ENCODE peak calls at places on chromosomes 11 and 22, in six cellular contexts. One of them, this sample, is unnamed. For H3K27me3, the result is how much of the 10 kb centered on the place peaks cover.

GRCh38 chr22:36417281-36417686 is 29.5 kb upstream of the MYH9 start:
- DNase-seq in psoas muscle: no peak
- DNase-seq in H1: no peak
- DNase-seq in spleen: no peak
- DNase-seq in heart left ventricle: no peak
- DNase-seq in pancreas: peak
- DNase-seq in this sample: peak

GRCh38 chr11:88402192-88402715 is 64.7 kb upstream of the CTSC start:
- DNase-seq in H1: no peak
- DNase-seq in pancreas: no peak
- DNase-seq in heart left ventricle: no peak
- DNase-seq in psoas muscle: no peak
- DNase-seq in spleen: no peak
- DNase-seq in this sample: no peak

GRCh38 chr22:50319503-50319951 is 7.3 kb downstream of the DENND6B start:
- DNase-seq in spleen: peak
- DNase-seq in heart left ventricle: no peak
- DNase-seq in pancreas: no peak
- DNase-seq in H1: no peak
- DNase-seq in psoas muscle: no peak
- DNase-seq in this sample: no peak

GRCh38 chr22:20080776-20081654 is 974 bp downstream of the DGCR8 start:
- DNase-seq in heart left ventricle: peak
- DNase-seq in pancreas: peak
- DNase-seq in spleen: peak
- DNase-seq in psoas muscle: no peak
- DNase-seq in H1: no peak
- DNase-seq in this sample: peak

GRCh38 chr11:77208535-77208934 is 80.5 kb downstream of the MYO7A start:
- DNase-seq in heart left ventricle: no peak
- DNase-seq in H1: no peak
- DNase-seq in psoas muscle: no peak
- DNase-seq in spleen: peak
- DNase-seq in pancreas: peak
- DNase-seq in this sample: peak

GRCh38 chr11:61834278-61835004 is 6.3 kb downstream of the FADS2 start:
- DNase-seq in spleen: peak
- DNase-seq in H1: peak
- DNase-seq in heart left ventricle: peak
- DNase-seq in pancreas: no peak
- DNase-seq in psoas muscle: peak
- DNase-seq in this sample: peak

GRCh38 chr11:2672553-2673249 is 27.1 kb downstream of the KCNQ1OT1 start:
- DNase-seq in spleen: peak
- DNase-seq in pancreas: no peak
- DNase-seq in heart left ventricle: no peak
- DNase-seq in psoas muscle: no peak
- DNase-seq in H1: peak
- DNase-seq in this sample: peak

GRCh38 chr11:17972987-17973386 is 39.9 kb downstream of the SERGEF start:
- DNase-seq in heart left ventricle: peak
- DNase-seq in H1: peak
- DNase-seq in psoas muscle: peak
- DNase-seq in pancreas: no peak
- DNase-seq in spleen: no peak
- DNase-seq in this sample: peak

GRCh38 chr11:14029971-14030531 is 67.5 kb downstream of the SPON1 start:
- DNase-seq in pancreas: no peak
- DNase-seq in H1: no peak
- DNase-seq in heart left ventricle: peak
- DNase-seq in psoas muscle: peak
- DNase-seq in spleen: no peak
- DNase-seq in this sample: peak

GRCh38 chr11:112225753-112226061 is 521 bp upstream of the PTS start:
- DNase-seq in pancreas: no peak
- DNase-seq in heart left ventricle: no peak
- DNase-seq in psoas muscle: peak
- DNase-seq in spleen: no peak
- DNase-seq in H1: no peak
- DNase-seq in this sample: peak

GRCh38 chr11:96260067-96260511 is 82.9 kb downstream of the MAML2 start:
- DNase-seq in psoas muscle: no peak
- DNase-seq in pancreas: no peak
- DNase-seq in heart left ventricle: no peak
- DNase-seq in spleen: no peak
- DNase-seq in H1: no peak
- DNase-seq in this sample: no peak

GRCh38 chr22:46433318-46433717 is 97.8 kb downstream of the TRMU start:
- DNase-seq in heart left ventricle: no peak
- DNase-seq in pancreas: no peak
- DNase-seq in H1: no peak
- DNase-seq in psoas muscle: no peak
- DNase-seq in spleen: peak
- DNase-seq in this sample: no peak

GRCh38 chr11:67285541-67286498 is 3.3 kb upstream of the ANKRD13D start:
- DNase-seq in H1: no peak
- DNase-seq in heart left ventricle: peak
- DNase-seq in spleen: peak
- DNase-seq in pancreas: peak
- DNase-seq in psoas muscle: peak
- DNase-seq in this sample: no peak

GRCh38 chr11:28581286-28582242 is 473.4 kb downstream of the METTL15 start:
- DNase-seq in spleen: no peak
- DNase-seq in heart left ventricle: no peak
- DNase-seq in pancreas: no peak
- DNase-seq in psoas muscle: no peak
- DNase-seq in H1: no peak
- DNase-seq in this sample: no peak

GRCh38 chr11:121365304-121365703 is 72.7 kb downstream of the SC5D start:
- DNase-seq in heart left ventricle: no peak
- DNase-seq in H1: no peak
- DNase-seq in spleen: no peak
- DNase-seq in pancreas: no peak
- DNase-seq in psoas muscle: no peak
- DNase-seq in this sample: no peak

GRCh38 chr11:118277312-118277711 is 13.2 kb upstream of the MPZL2 start:
- DNase-seq in spleen: no peak
- DNase-seq in heart left ventricle: no peak
- DNase-seq in psoas muscle: no peak
- DNase-seq in pancreas: no peak
- DNase-seq in H1: no peak
- DNase-seq in this sample: no peak

GRCh38 chr11:17633279-17633986 is 85.9 kb upstream of the MYOD1 start:
- DNase-seq in pancreas: no peak
- DNase-seq in H1: no peak
- DNase-seq in heart left ventricle: no peak
- DNase-seq in psoas muscle: no peak
- DNase-seq in spleen: no peak
- DNase-seq in this sample: no peak

GRCh38 chr11:76768091-76769047 is 14.8 kb upstream of the TSKU start:
- DNase-seq in spleen: peak
- DNase-seq in psoas muscle: peak
- DNase-seq in heart left ventricle: peak
- DNase-seq in pancreas: no peak
- DNase-seq in H1: no peak
- DNase-seq in this sample: no peak

GRCh38 chr11:45997599-45997998 is 75.1 kb downstream of the LARGE2 start:
- DNase-seq in pancreas: no peak
- DNase-seq in psoas muscle: no peak
- DNase-seq in H1: no peak
- DNase-seq in spleen: no peak
- DNase-seq in heart left ventricle: no peak
- DNase-seq in this sample: no peak

GRCh38 chr22:27292542-27293298 is 508.8 kb downstream of the MN1 start:
- DNase-seq in psoas muscle: no peak
- DNase-seq in spleen: no peak
- DNase-seq in heart left ventricle: no peak
- DNase-seq in H1: no peak
- DNase-seq in pancreas: no peak
- DNase-seq in this sample: no peak

GRCh38 chr11:134261626-134262488 is 8.5 kb downstream of the ACAD8 start:
- DNase-seq in heart left ventricle: no peak
- DNase-seq in pancreas: no peak
- DNase-seq in H1: peak
- DNase-seq in psoas muscle: no peak
- DNase-seq in spleen: no peak
- DNase-seq in this sample: no peak

GRCh38 chr22:23033116-23033905 is 37.0 kb upstream of the GNAZ start:
- DNase-seq in psoas muscle: no peak
- DNase-seq in H1: no peak
- DNase-seq in spleen: no peak
- DNase-seq in heart left ventricle: no peak
- DNase-seq in pancreas: no peak
- DNase-seq in this sample: no peak

GRCh38 chr11:93852242-93852641 is 1.8 kb upstream of the VSTM5 start:
- DNase-seq in H1: peak
- DNase-seq in psoas muscle: no peak
- DNase-seq in pancreas: no peak
- DNase-seq in heart left ventricle: no peak
- DNase-seq in spleen: no peak
- DNase-seq in this sample: no peak

GRCh38 chr11:61579398-61580291 is 1.2 kb downstream of the SYT7 start:
- DNase-seq in heart left ventricle: no peak
- DNase-seq in pancreas: peak
- DNase-seq in spleen: no peak
- DNase-seq in H1: peak
- DNase-seq in psoas muscle: no peak
- DNase-seq in this sample: no peak

GRCh38 chr11:12175694-12176241 is 65.4 kb downstream of the MICAL2 start:
- DNase-seq in pancreas: no peak
- DNase-seq in H1: no peak
- DNase-seq in heart left ventricle: no peak
- DNase-seq in psoas muscle: no peak
- DNase-seq in spleen: no peak
- DNase-seq in this sample: no peak

GRCh38 chr11:123174196-123175183 is 20.6 kb downstream of the CLMP start:
- DNase-seq in psoas muscle: peak
- DNase-seq in pancreas: no peak
- DNase-seq in H1: no peak
- DNase-seq in spleen: no peak
- DNase-seq in heart left ventricle: peak
- DNase-seq in this sample: peak

GRCh38 chr11:69914286-69915150 is 95.3 kb upstream of the FGF3 start:
- DNase-seq in H1: no peak
- DNase-seq in psoas muscle: no peak
- DNase-seq in pancreas: peak
- DNase-seq in spleen: peak
- DNase-seq in heart left ventricle: peak
- DNase-seq in this sample: peak

GRCh38 chr11:1409108-1409851 is 19.5 kb downstream of the BRSK2 start:
- DNase-seq in psoas muscle: no peak
- DNase-seq in heart left ventricle: no peak
- DNase-seq in pancreas: peak
- DNase-seq in spleen: no peak
- DNase-seq in H1: no peak
- DNase-seq in this sample: no peak

GRCh38 chr11:1731451-1732059 is 18.8 kb downstream of the IFITM10 start:
- DNase-seq in psoas muscle: no peak
- DNase-seq in heart left ventricle: no peak
- DNase-seq in spleen: no peak
- DNase-seq in pancreas: no peak
- DNase-seq in H1: no peak
- DNase-seq in this sample: peak

GRCh38 chr11:40602866-40603578 is 856.4 kb downstream of the LRRC4C start:
- DNase-seq in spleen: no peak
- DNase-seq in pancreas: no peak
- DNase-seq in psoas muscle: no peak
- DNase-seq in H1: no peak
- DNase-seq in heart left ventricle: no peak
- DNase-seq in this sample: no peak

GRCh38 chr22:38082986-38083710 is 836 bp downstream of the SLC16A8 start:
- DNase-seq in spleen: no peak
- DNase-seq in pancreas: peak
- DNase-seq in psoas muscle: peak
- DNase-seq in heart left ventricle: peak
- DNase-seq in H1: no peak
- DNase-seq in this sample: no peak

GRCh38 chr22:32476286-32476685 is 1.7 kb downstream of the FBXO7 start:
- DNase-seq in psoas muscle: no peak
- DNase-seq in H1: no peak
- DNase-seq in spleen: no peak
- DNase-seq in heart left ventricle: no peak
- DNase-seq in pancreas: no peak
- DNase-seq in this sample: no peak

GRCh38 chr22:32476804-32477203 is 2.2 kb downstream of the FBXO7 start:
- DNase-seq in spleen: no peak
- DNase-seq in pancreas: no peak
- DNase-seq in H1: no peak
- DNase-seq in heart left ventricle: no peak
- DNase-seq in psoas muscle: no peak
- DNase-seq in this sample: no peak

GRCh38 chr22:32474635-32475427 is at the start of gene FBXO7:
- DNase-seq in pancreas: peak
- DNase-seq in psoas muscle: peak
- DNase-seq in heart left ventricle: peak
- DNase-seq in H1: peak
- DNase-seq in spleen: peak
- DNase-seq in this sample: peak

GRCh38 chr22:32475428-32476010 is 908 bp downstream of the FBXO7 start:
- DNase-seq in spleen: peak
- DNase-seq in psoas muscle: no peak
- DNase-seq in H1: peak
- DNase-seq in pancreas: no peak
- DNase-seq in heart left ventricle: peak
- DNase-seq in this sample: peak

GRCh38 chr22:32473388-32473952 is 1.1 kb upstream of the FBXO7 start:
- DNase-seq in pancreas: no peak
- DNase-seq in heart left ventricle: peak
- DNase-seq in psoas muscle: no peak
- DNase-seq in H1: peak
- DNase-seq in spleen: no peak
- DNase-seq in this sample: peak
- TF ChIP-seq CTCF in pancreas: peak
- TF ChIP-seq CTCF in heart left ventricle: peak
- TF ChIP-seq CTCF in psoas muscle: peak
- TF ChIP-seq CTCF in H1: peak
- TF ChIP-seq CTCF in spleen: peak
- TF ChIP-seq CTCF in this sample: peak

GRCh38 chr22:26170795-26171194 is 1.5 kb downstream of the SEZ6L start:
- DNase-seq in H1: peak
- DNase-seq in heart left ventricle: no peak
- DNase-seq in pancreas: peak
- DNase-seq in psoas muscle: peak
- DNase-seq in spleen: no peak
- DNase-seq in this sample: no peak
- H3K27me3 ChIP-seq in H1: under half
- H3K27me3 ChIP-seq in heart left ventricle: under half
- H3K27me3 ChIP-seq in pancreas: under half
- H3K27me3 ChIP-seq in psoas muscle: under half
- H3K27me3 ChIP-seq in spleen: half or more
- H3K27me3 ChIP-seq in this sample: under half

GRCh38 chr11:79087957-79088318 is 352.9 kb downstream of the TENM4 start:
- DNase-seq in heart left ventricle: no peak
- DNase-seq in spleen: no peak
- DNase-seq in H1: no peak
- DNase-seq in pancreas: no peak
- DNase-seq in psoas muscle: no peak
- DNase-seq in this sample: no peak
- TF ChIP-seq CTCF in heart left ventricle: no peak
- TF ChIP-seq CTCF in spleen: no peak
- TF ChIP-seq CTCF in H1: no peak
- TF ChIP-seq CTCF in pancreas: no peak
- TF ChIP-seq CTCF in psoas muscle: no peak
- TF ChIP-seq CTCF in this sample: no peak

GRCh38 chr11:128406365-128406706 is 181.0 kb downstream of the ETS1 start:
- DNase-seq in psoas muscle: no peak
- DNase-seq in spleen: no peak
- DNase-seq in heart left ventricle: no peak
- DNase-seq in pancreas: no peak
- DNase-seq in H1: no peak
- DNase-seq in this sample: peak
- H3K27me3 ChIP-seq in psoas muscle: under half
- H3K27me3 ChIP-seq in spleen: under half
- H3K27me3 ChIP-seq in heart left ventricle: under half
- H3K27me3 ChIP-seq in pancreas: under half
- H3K27me3 ChIP-seq in H1: under half
- H3K27me3 ChIP-seq in this sample: under half